ENCODE peak calls at places on chromosomes 6 and 20, in ten cellular contexts. O, Z, L, H, N, J, V, U, S and K are unnamed samples.
A peak's percentile ranks its signal among the peaks of the same experiment; 100 is the strongest.

GRCh38 chr6:167225903-167226508 is 65.1 kb upstream of the UNC93A start:
- DNase-seq in L (no peak), N (no peak), Z (no peak), J (no peak), O (no peak), V (peak; percentile 79), U (no peak), H (no peak), S (no peak), K (no peak)

GRCh38 chr6:15272562-15272961 is 26.7 kb downstream of the JARID2 start:
- DNase-seq in S (no peak), V (no peak), J (no peak), Z (no peak), O (no peak), H (no peak), N (no peak), L (no peak), U (no peak), K (no peak)

GRCh38 chr6:167836722-167837121 is 10.0 kb downstream of the AFDN start:
- DNase-seq in L (no peak), H (no peak), V (no peak), J (no peak), S (no peak), O (no peak), U (no peak), N (no peak), Z (no peak), K (no peak)

GRCh38 chr20:11401988-11402387 is 515.7 kb upstream of the BTBD3 start:
- DNase-seq in V (no peak), S (peak; percentile 21), N (no peak), H (no peak), Z (no peak), J (no peak), L (no peak), O (no peak), U (no peak), K (peak; percentile 25)

GRCh38 chr6:20319520-20320357 is 81.9 kb upstream of the E2F3 start:
- DNase-seq in L (no peak), Z (peak; percentile 71), H (no peak), N (no peak), V (no peak), U (no peak), S (peak; percentile 97), O (peak; percentile 76), J (no peak), K (peak; percentile 80)

GRCh38 chr20:11047559-11047958 is 373.8 kb upstream of the JAG1 start:
- DNase-seq in U (no peak), Z (no peak), S (no peak), J (no peak), H (no peak), L (no peak), V (no peak), N (no peak), O (no peak), K (no peak)

GRCh38 chr6:108751851-108752732 is 96.1 kb upstream of the ARMC2 start:
- DNase-seq in H (peak; percentile 84), O (no peak), V (no peak), S (no peak), J (no peak), Z (no peak), N (no peak), U (no peak), L (no peak), K (no peak)

GRCh38 chr20:25484911-25485511 is 77.5 kb downstream of the GINS1 start:
- DNase-seq in L (peak; percentile 7), U (no peak), H (no peak), N (no peak), O (no peak), S (no peak), Z (no peak), V (peak; percentile 92), J (no peak), K (no peak)

GRCh38 chr20:46040902-46041535 is 12.0 kb downstream of the SLC12A5 start:
- DNase-seq in U (no peak), V (peak; percentile 43), Z (no peak), H (peak; percentile 31), J (peak; percentile 82), N (no peak), L (no peak), S (peak; percentile 35), O (peak; percentile 33), K (peak; percentile 57)

GRCh38 chr6:48476257-48476656 is 365.3 kb upstream of the PTCHD4 start:
- DNase-seq in S (no peak), V (peak; percentile 45), N (no peak), J (peak; percentile 36), Z (no peak), L (peak; percentile 14), U (no peak), O (no peak), H (no peak), K (no peak)

GRCh38 chr6:114108119-114109002 is 137.4 kb upstream of the HDAC2 start:
- DNase-seq in V (peak; percentile 71), L (peak; percentile 78), J (peak; percentile 83), S (peak; percentile 66), O (peak; percentile 10), Z (no peak), U (peak; percentile 34), H (peak; percentile 57), N (peak; percentile 67), K (peak; percentile 25)

GRCh38 chr6:118876814-118877213 is 17.1 kb upstream of the ASF1A start:
- DNase-seq in H (no peak), L (peak; percentile 77), U (no peak), J (no peak), S (no peak), N (no peak), O (no peak), Z (no peak), V (no peak), K (no peak)

GRCh38 chr20:19019734-19020364 is 192.6 kb upstream of the SLC24A3 start:
- DNase-seq in S (no peak), J (no peak), L (no peak), Z (no peak), H (no peak), V (no peak), N (no peak), O (no peak), U (no peak), K (no peak)
- TF ChIP-seq CTCF in S (no peak), J (no peak), L (no peak), Z (no peak), H (no peak), V (no peak), N (no peak), O (no peak), U (no peak), K (no peak)

GRCh38 chr6:404685-405423 is 13.3 kb downstream of the IRF4 start:
- DNase-seq in U (no peak), S (peak; percentile 55), V (no peak), J (no peak), L (no peak), N (no peak), O (no peak), Z (no peak), H (no peak), K (peak; percentile 22)
- TF ChIP-seq CTCF in U (no peak), S (no peak), V (no peak), J (no peak), L (no peak), N (no peak), O (no peak), Z (no peak), H (no peak), K (no peak)

DNA sequence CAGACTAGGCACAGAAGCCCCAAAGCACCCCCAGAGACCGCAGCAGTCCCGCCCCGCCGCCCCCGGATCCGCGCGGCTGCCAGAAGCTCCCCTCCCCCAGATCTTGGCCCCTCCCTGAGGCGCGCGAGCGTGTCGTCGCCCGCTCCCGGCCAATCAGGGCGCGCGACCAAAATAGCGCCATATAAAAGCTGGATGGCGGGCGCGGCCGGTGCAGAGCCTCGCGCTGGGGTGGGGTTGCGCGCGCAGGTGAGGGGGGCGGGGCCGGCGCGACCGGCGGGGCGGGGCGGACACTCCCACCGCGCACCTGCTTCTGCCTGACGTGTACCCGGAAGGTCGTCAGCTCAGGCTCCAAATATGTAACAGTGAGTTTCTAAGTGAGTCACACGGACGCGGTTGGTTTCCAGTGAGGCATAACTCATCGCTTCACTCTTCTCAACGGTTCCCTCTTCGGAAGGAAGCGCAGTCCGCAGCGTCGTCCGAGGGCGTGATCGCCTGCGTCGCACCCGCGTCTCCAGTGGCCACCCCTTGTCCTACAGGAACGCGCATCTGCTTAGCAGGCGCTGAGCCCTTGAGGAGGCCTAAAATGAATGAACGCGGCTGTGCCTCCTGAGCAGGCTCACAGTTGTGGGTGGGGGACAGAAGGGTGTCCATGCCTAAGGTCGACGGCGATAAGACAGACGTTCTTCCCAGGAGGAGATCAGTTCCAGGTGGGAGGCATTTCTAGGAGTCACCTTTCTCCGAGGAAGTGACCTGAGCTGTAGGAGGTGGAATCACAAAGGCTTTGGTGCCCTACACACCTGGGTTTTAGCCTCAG is 50.6 kb upstream of the EZR start:
- DNase-seq in V (peak; percentile 83), H (peak; percentile 96), S (peak; percentile 99), U (peak; percentile 62), L (peak; percentile 96), Z (peak; percentile 98), N (peak; percentile 86), J (peak; percentile 77), O (peak; percentile 94), K (peak; percentile 97)
- TF ChIP-seq CTCF in V (no peak), H (peak; percentile 10), S (peak; percentile 34), U (no peak), L (peak; percentile 31), Z (no peak), N (no peak), J (no peak), O (no peak), K (no peak)

GRCh38 chr6:81450180-81450579 is 302.3 kb downstream of the TENT5A start:
- DNase-seq in V (no peak), Z (no peak), H (no peak), O (no peak), J (no peak), S (peak; percentile 3), U (peak; percentile 15), N (no peak), L (peak; percentile 12), K (no peak)
- TF ChIP-seq CTCF in V (no peak), Z (no peak), H (no peak), O (no peak), J (no peak), S (no peak), U (no peak), N (no peak), L (peak; percentile 15), K (peak; percentile 2)

GRCh38 chr6:137182654-137183073 is 9.2 kb upstream of the IL22RA2 start:
- DNase-seq in N (no peak), L (no peak), O (no peak), V (no peak), U (no peak), Z (no peak), J (no peak), H (no peak), S (no peak), K (no peak)
- TF ChIP-seq CTCF in N (no peak), L (no peak), O (no peak), V (no peak), U (no peak), Z (no peak), J (no peak), H (no peak), S (no peak), K (no peak)